ENCODE peak calls at places on chromosomes 12 and 14, in eight cellular contexts. One of them, this sample, is unnamed.
A peak's percentile ranks its signal among the peaks of the same experiment; 100 is the strongest.

GRCh38 chr12:1318327-1319031 is 275.9 kb downstream of the FBXL14 start:
- DNase-seq in Calu3: peak; percentile 41
- DNase-seq in fibroblast of mammary gland: peak; percentile 44
- DNase-seq in progenitor cell of endocrine pancreas: no peak
- DNase-seq in breast epithelium: no peak
- DNase-seq in RWPE1: no peak
- DNase-seq in ovary: no peak
- DNase-seq in AG10803: peak; percentile 78
- DNase-seq in this sample: peak; percentile 2

GRCh38 chr14:54420478-54421116 is 20.6 kb downstream of the CNIH1 start:
- DNase-seq in Calu3: peak; percentile 48
- DNase-seq in fibroblast of mammary gland: peak; percentile 67
- DNase-seq in progenitor cell of endocrine pancreas: no peak
- DNase-seq in breast epithelium: no peak
- DNase-seq in RWPE1: peak; percentile 55
- DNase-seq in ovary: no peak
- DNase-seq in AG10803: peak; percentile 51
- DNase-seq in this sample: peak; percentile 54

GRCh38 chr12:129870146-129870545 is 33.7 kb downstream of the TMEM132D start:
- DNase-seq in Calu3: no peak
- DNase-seq in fibroblast of mammary gland: no peak
- DNase-seq in progenitor cell of endocrine pancreas: no peak
- DNase-seq in breast epithelium: no peak
- DNase-seq in RWPE1: no peak
- DNase-seq in ovary: no peak
- DNase-seq in AG10803: no peak
- DNase-seq in this sample: no peak

GRCh38 chr12:64034901-64035576 is 187.1 kb downstream of the KICS2 start:
- DNase-seq in Calu3: no peak
- DNase-seq in fibroblast of mammary gland: no peak
- DNase-seq in progenitor cell of endocrine pancreas: no peak
- DNase-seq in breast epithelium: no peak
- DNase-seq in RWPE1: no peak
- DNase-seq in ovary: no peak
- DNase-seq in AG10803: no peak
- DNase-seq in this sample: no peak

GRCh38 chr12:6336859-6337744 is 4.8 kb downstream of the TNFRSF1A start:
- DNase-seq in Calu3: no peak
- DNase-seq in fibroblast of mammary gland: no peak
- DNase-seq in progenitor cell of endocrine pancreas: no peak
- DNase-seq in breast epithelium: no peak
- DNase-seq in RWPE1: no peak
- DNase-seq in ovary: no peak
- DNase-seq in AG10803: no peak
- DNase-seq in this sample: no peak

GRCh38 chr12:31002999-31003398 is 70.7 kb upstream of the DDX11 start:
- DNase-seq in Calu3: no peak
- DNase-seq in fibroblast of mammary gland: peak; percentile 46
- DNase-seq in progenitor cell of endocrine pancreas: no peak
- DNase-seq in breast epithelium: no peak
- DNase-seq in RWPE1: no peak
- DNase-seq in ovary: no peak
- DNase-seq in AG10803: peak; percentile 42
- DNase-seq in this sample: no peak

GRCh38 chr14:59302313-59302712 is 113.8 kb downstream of the DAAM1 start:
- DNase-seq in Calu3: no peak
- DNase-seq in fibroblast of mammary gland: no peak
- DNase-seq in progenitor cell of endocrine pancreas: no peak
- DNase-seq in breast epithelium: no peak
- DNase-seq in RWPE1: no peak
- DNase-seq in ovary: no peak
- DNase-seq in AG10803: no peak
- DNase-seq in this sample: no peak

GRCh38 chr12:95859344-95859816 is 628 bp downstream of the SNRPF start:
- DNase-seq in Calu3: no peak
- DNase-seq in fibroblast of mammary gland: peak; percentile 43
- DNase-seq in progenitor cell of endocrine pancreas: no peak
- DNase-seq in breast epithelium: no peak
- DNase-seq in RWPE1: peak; percentile 42
- DNase-seq in ovary: no peak
- DNase-seq in AG10803: peak; percentile 17
- DNase-seq in this sample: peak; percentile 16

GRCh38 chr14:100213587-100213955 is 25.4 kb upstream of the YY1 start:
- DNase-seq in Calu3: no peak
- DNase-seq in fibroblast of mammary gland: no peak
- DNase-seq in progenitor cell of endocrine pancreas: no peak
- DNase-seq in breast epithelium: no peak
- DNase-seq in RWPE1: no peak
- DNase-seq in ovary: no peak
- DNase-seq in AG10803: no peak
- DNase-seq in this sample: no peak

GRCh38 chr14:100076133-100076532 is 10.9 kb downstream of the EVL start:
- DNase-seq in Calu3: no peak
- DNase-seq in fibroblast of mammary gland: peak; percentile 57
- DNase-seq in progenitor cell of endocrine pancreas: no peak
- DNase-seq in breast epithelium: no peak
- DNase-seq in RWPE1: no peak
- DNase-seq in ovary: no peak
- DNase-seq in AG10803: peak; percentile 23
- DNase-seq in this sample: no peak

GRCh38 chr14:65846469-65846868 is 433.9 kb downstream of the FUT8 start:
- DNase-seq in Calu3: no peak
- DNase-seq in fibroblast of mammary gland: no peak
- DNase-seq in progenitor cell of endocrine pancreas: no peak
- DNase-seq in breast epithelium: no peak
- DNase-seq in RWPE1: no peak
- DNase-seq in ovary: no peak
- DNase-seq in AG10803: no peak
- DNase-seq in this sample: no peak

GRCh38 chr12:92340441-92341332 is 195.0 kb upstream of the BTG1 start:
- DNase-seq in Calu3: no peak
- DNase-seq in fibroblast of mammary gland: no peak
- DNase-seq in progenitor cell of endocrine pancreas: no peak
- DNase-seq in breast epithelium: no peak
- DNase-seq in RWPE1: peak; percentile 2
- DNase-seq in ovary: no peak
- DNase-seq in AG10803: no peak
- DNase-seq in this sample: no peak

DNA sequence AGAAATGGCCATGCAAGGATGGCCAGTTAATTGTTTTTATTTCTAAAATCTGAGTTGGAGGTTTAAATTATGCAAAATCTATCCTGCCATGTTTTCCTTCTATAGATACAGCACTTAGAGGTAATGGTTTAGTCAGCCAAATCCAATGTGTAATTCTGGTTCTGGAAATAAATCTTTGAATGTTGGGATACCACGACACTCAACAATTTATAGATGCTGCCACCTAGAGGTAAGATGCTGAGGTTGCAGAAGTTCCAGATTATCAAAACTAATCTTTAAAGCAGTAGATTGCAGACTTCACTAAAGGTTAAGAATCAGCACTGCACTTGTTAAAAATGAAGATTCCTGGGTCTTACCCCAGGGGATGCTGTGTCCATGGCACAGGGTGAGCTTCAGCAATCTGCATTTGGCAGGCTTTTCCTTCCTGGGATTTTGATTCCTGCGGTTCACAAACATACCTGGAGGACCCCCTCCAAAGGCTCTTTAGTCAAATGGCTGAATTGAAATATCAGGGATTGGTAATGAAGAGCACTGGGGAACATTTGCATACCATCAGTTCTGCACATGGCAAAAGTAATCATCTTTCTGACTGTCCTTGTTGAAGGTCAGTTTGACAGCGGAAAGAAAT is 53.4 kb upstream of the ANO4 start:
- DNase-seq in Calu3: peak; percentile 27
- DNase-seq in fibroblast of mammary gland: peak; percentile 41
- DNase-seq in progenitor cell of endocrine pancreas: no peak
- DNase-seq in breast epithelium: no peak
- DNase-seq in RWPE1: peak; percentile 48
- DNase-seq in ovary: no peak
- DNase-seq in AG10803: peak; percentile 36
- DNase-seq in this sample: peak; percentile 39
- TF ChIP-seq CTCF in Calu3: peak; percentile 35
- TF ChIP-seq CTCF in fibroblast of mammary gland: peak; percentile 80
- TF ChIP-seq CTCF in progenitor cell of endocrine pancreas: peak; percentile 69
- TF ChIP-seq CTCF in breast epithelium: no peak
- TF ChIP-seq CTCF in RWPE1: peak; percentile 80
- TF ChIP-seq CTCF in ovary: no peak
- TF ChIP-seq CTCF in AG10803: peak; percentile 86
- TF ChIP-seq CTCF in this sample: peak; percentile 65

DNA sequence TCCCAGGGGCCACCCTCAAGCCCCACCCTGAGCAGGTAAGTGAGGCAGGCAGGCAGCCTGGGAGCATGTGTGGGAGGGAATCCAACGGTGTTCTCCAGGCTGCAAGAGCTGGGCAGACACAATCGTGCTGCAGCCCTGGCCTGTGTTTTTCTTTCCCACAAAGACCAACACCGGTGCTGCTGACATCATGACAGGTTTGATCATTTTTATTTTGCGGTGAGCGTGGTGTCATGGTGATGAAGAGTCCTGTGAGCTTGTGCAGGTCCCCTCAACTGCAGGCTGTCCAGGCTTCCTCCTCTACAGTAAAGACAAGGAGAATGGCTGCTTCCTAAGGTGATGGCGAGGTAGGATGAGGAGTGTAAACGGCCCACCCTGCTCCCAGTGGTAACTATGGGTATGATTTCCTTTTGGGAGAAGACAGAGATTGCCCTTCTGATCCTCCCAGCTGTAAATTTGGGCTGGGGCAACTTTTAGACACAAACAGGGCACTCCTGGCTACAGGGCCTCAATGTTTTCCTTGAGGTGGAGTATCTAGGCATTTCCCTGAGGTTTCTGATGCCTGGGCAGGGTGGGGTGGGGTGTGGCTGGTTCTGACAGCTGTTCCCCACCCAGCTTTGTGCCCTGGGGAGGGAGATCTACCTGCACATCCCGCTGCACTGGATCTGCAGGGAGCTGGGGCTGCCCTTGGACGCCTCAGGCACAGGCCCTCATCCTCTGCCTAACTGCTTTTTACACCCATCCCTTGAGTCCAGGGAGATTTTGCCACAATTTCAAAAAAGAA is 109.1 kb downstream of the VCPKMT start:
- DNase-seq in Calu3: peak; percentile 49
- DNase-seq in fibroblast of mammary gland: no peak
- DNase-seq in progenitor cell of endocrine pancreas: no peak
- DNase-seq in breast epithelium: no peak
- DNase-seq in RWPE1: peak; percentile 72
- DNase-seq in ovary: no peak
- DNase-seq in AG10803: no peak
- DNase-seq in this sample: no peak
- TF ChIP-seq CTCF in Calu3: peak; percentile 13
- TF ChIP-seq CTCF in fibroblast of mammary gland: no peak
- TF ChIP-seq CTCF in progenitor cell of endocrine pancreas: no peak
- TF ChIP-seq CTCF in breast epithelium: no peak
- TF ChIP-seq CTCF in RWPE1: no peak
- TF ChIP-seq CTCF in ovary: no peak
- TF ChIP-seq CTCF in AG10803: no peak
- TF ChIP-seq CTCF in this sample: no peak

DNA sequence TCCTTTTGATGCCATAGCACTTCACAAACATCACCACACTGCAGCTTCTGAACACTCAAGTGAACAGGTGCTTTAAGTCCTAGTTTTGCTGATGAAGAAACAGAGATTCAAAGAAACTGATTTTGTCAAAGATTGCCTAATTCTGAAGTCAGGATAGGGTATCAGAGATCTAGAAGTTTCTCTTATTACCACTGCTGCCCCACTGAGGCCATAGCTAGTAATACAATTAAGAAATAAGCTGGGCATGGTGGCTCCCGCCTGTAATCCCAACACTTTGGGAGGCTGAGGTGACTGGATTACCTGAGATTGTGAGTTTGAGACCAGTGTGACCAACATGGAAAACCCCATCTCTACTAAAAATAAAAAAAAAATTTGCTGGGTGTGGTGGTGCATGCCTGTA is 458.3 kb upstream of the SEL1L start:
- DNase-seq in Calu3: no peak
- DNase-seq in fibroblast of mammary gland: peak; percentile 1
- DNase-seq in progenitor cell of endocrine pancreas: no peak
- DNase-seq in breast epithelium: no peak
- DNase-seq in RWPE1: no peak
- DNase-seq in ovary: no peak
- DNase-seq in AG10803: no peak
- DNase-seq in this sample: no peak
- TF ChIP-seq CTCF in Calu3: no peak
- TF ChIP-seq CTCF in fibroblast of mammary gland: peak; percentile 15
- TF ChIP-seq CTCF in progenitor cell of endocrine pancreas: peak; percentile 33
- TF ChIP-seq CTCF in breast epithelium: no peak
- TF ChIP-seq CTCF in RWPE1: no peak
- TF ChIP-seq CTCF in ovary: no peak
- TF ChIP-seq CTCF in AG10803: peak; percentile 13
- TF ChIP-seq CTCF in this sample: no peak

GRCh38 chr12:90977224-90977623 is 22.2 kb upstream of the CCER1 start:
- DNase-seq in Calu3: no peak
- DNase-seq in fibroblast of mammary gland: no peak
- DNase-seq in progenitor cell of endocrine pancreas: no peak
- DNase-seq in breast epithelium: no peak
- DNase-seq in RWPE1: no peak
- DNase-seq in ovary: no peak
- DNase-seq in AG10803: peak; percentile 52
- DNase-seq in this sample: no peak

GRCh38 chr12:90979019-90979418 is 24.0 kb upstream of the CCER1 start:
- DNase-seq in Calu3: no peak
- DNase-seq in fibroblast of mammary gland: no peak
- DNase-seq in progenitor cell of endocrine pancreas: no peak
- DNase-seq in breast epithelium: no peak
- DNase-seq in RWPE1: no peak
- DNase-seq in ovary: no peak
- DNase-seq in AG10803: no peak
- DNase-seq in this sample: no peak

GRCh38 chr12:90979936-90980335 is 24.8 kb downstream of the EPYC start:
- DNase-seq in Calu3: no peak
- DNase-seq in fibroblast of mammary gland: peak; percentile 53
- DNase-seq in progenitor cell of endocrine pancreas: no peak
- DNase-seq in breast epithelium: no peak
- DNase-seq in RWPE1: no peak
- DNase-seq in ovary: no peak
- DNase-seq in AG10803: peak; percentile 84
- DNase-seq in this sample: no peak

GRCh38 chr12:90974286-90974685 is 19.3 kb upstream of the CCER1 start:
- DNase-seq in Calu3: no peak
- DNase-seq in fibroblast of mammary gland: peak; percentile 54
- DNase-seq in progenitor cell of endocrine pancreas: no peak
- DNase-seq in breast epithelium: no peak
- DNase-seq in RWPE1: peak; percentile 20
- DNase-seq in ovary: no peak
- DNase-seq in AG10803: peak; percentile 61
- DNase-seq in this sample: peak; percentile 27

DNA sequence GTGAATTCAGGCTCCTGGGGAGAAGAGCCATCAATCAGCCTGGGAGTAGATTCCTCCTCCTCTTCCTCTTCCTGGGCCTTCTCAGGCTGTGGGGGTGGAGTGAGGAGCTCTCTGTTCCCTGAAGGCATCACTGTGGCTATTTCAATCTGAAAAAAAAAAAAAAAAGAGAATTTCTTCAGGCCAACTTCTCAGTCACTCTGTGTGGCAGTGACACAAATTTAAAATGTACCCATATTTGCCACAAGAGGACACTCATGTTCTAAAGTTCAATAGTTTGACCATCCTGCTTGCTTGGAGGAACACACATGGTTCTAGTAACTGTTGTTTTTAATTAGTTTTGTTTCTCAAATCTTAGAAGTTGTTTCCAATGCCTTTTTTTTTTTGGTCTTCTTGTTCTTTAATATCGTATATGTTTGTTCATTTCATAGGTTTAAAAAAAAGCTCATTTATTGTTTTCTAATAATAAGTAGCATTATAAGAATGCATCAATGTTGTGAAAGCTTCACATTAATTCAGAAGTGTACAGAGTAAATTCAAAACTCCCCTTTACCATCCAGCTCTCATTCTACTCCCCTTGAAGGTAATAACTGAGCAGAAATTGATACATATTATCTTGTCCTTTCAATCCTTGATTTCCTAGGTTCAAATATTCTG is 23.3 kb upstream of the CCER1 start:
- DNase-seq in Calu3: no peak
- DNase-seq in fibroblast of mammary gland: peak; percentile 85
- DNase-seq in progenitor cell of endocrine pancreas: no peak
- DNase-seq in breast epithelium: no peak
- DNase-seq in RWPE1: peak; percentile 36
- DNase-seq in ovary: no peak
- DNase-seq in AG10803: peak; percentile 87
- DNase-seq in this sample: peak; percentile 28
- TF ChIP-seq CTCF in Calu3: peak; percentile 60
- TF ChIP-seq CTCF in fibroblast of mammary gland: peak; percentile 89
- TF ChIP-seq CTCF in progenitor cell of endocrine pancreas: peak; percentile 81
- TF ChIP-seq CTCF in breast epithelium: peak; percentile 53
- TF ChIP-seq CTCF in RWPE1: peak; percentile 64
- TF ChIP-seq CTCF in ovary: peak; percentile 92
- TF ChIP-seq CTCF in AG10803: peak; percentile 86
- TF ChIP-seq CTCF in this sample: peak; percentile 58